ENCODE peak calls at places on chromosomes 12 and 14, in four cellular contexts. J is HAP-1; X is CD4-positive, CD25-positive, alpha-beta regulatory T cell; F is adipocyte. U is an unnamed sample.
A peak's percentile ranks its signal among the peaks of the same experiment; 100 is the strongest.

GRCh38 chr12:8781326-8781725 is 41.1 kb upstream of the A2ML1 start:
- DNase-seq in J (no peak), X (no peak), F (no peak), U (no peak)

GRCh38 chr14:77055981-77056380 is 27.5 kb upstream of the IRF2BPL start:
- DNase-seq in J (no peak), X (no peak), F (no peak), U (no peak)

GRCh38 chr12:69036999-69037398 is 104.0 kb upstream of the CPM start:
- DNase-seq in J (no peak), X (no peak), F (no peak), U (no peak)

GRCh38 chr12:116370886-116371580 is 93.5 kb upstream of the MED13L start:
- DNase-seq in J (no peak), X (no peak), F (peak; percentile 39), U (no peak)

GRCh38 chr14:36524874-36525745 is 5.1 kb upstream of the NKX2-1 start:
- DNase-seq in J (peak; percentile 59), X (no peak), F (no peak), U (peak; percentile 89)

GRCh38 chr12:39272934-39273770 is 169.8 kb downstream of the KIF21A start:
- DNase-seq in J (peak; percentile 67), X (no peak), F (peak; percentile 74), U (no peak)

GRCh38 chr12:131857908-131858850 is 30.0 kb downstream of the MMP17 start:
- DNase-seq in J (no peak), X (no peak), F (no peak), U (no peak)

GRCh38 chr14:102770147-102770909 is 6.9 kb upstream of the TRAF3 start:
- DNase-seq in J (no peak), X (no peak), F (no peak), U (no peak)

GRCh38 chr14:67461341-67461985 is 27.1 kb downstream of the TMEM229B start:
- DNase-seq in J (no peak), X (no peak), F (peak; percentile 44), U (no peak)

GRCh38 chr14:34980337-34980900 is 2.4 kb upstream of the SRP54 start:
- DNase-seq in J (no peak), X (no peak), F (no peak), U (no peak)

GRCh38 chr12:105164068-105164467 is 56.5 kb downstream of the WASHC4 start:
- DNase-seq in J (no peak), X (no peak), F (no peak), U (no peak)

GRCh38 chr14:91911474-91912032 is 35.9 kb downstream of the FBLN5 start:
- DNase-seq in J (peak; percentile 66), X (peak; percentile 5), F (peak; percentile 48), U (no peak)

GRCh38 chr12:131217024-131217586 is 263.4 kb downstream of the ADGRD1 start:
- DNase-seq in J (no peak), X (no peak), F (no peak), U (no peak)

GRCh38 chr12:104345234-104346066 is 41.9 kb downstream of the EID3 start:
- DNase-seq in J (no peak), X (no peak), F (no peak), U (no peak)

GRCh38 chr14:34539407-34540180 is at the start of gene EAPP:
- DNase-seq in J (peak; percentile 98), X (peak; percentile 95), F (peak; percentile 99), U (peak; percentile 99)

GRCh38 chr12:90013409-90013808 is 304.8 kb upstream of the ATP2B1 start:
- DNase-seq in J (no peak), X (no peak), F (no peak), U (no peak)

GRCh38 chr14:51576112-51576420 is 75.6 kb upstream of the FRMD6 start:
- DNase-seq in J (no peak), X (no peak), F (peak; percentile 49), U (no peak)

GRCh38 chr12:60398547-60398946 is 802.7 kb downstream of the SLC16A7 start:
- DNase-seq in J (no peak), X (no peak), F (peak; percentile 72), U (no peak)

GRCh38 chr12:46472893-46473633 is 100.5 kb upstream of the SLC38A2 start:
- DNase-seq in J (no peak), X (no peak), F (peak; percentile 56), U (no peak)

GRCh38 chr14:61690982-61691381 is 4.3 kb upstream of the HIF1A start:
- DNase-seq in J (no peak), X (no peak), F (no peak), U (no peak)

GRCh38 chr12:98188649-98189048 is 326.7 kb upstream of the TMPO start:
- DNase-seq in J (no peak), X (no peak), F (no peak), U (no peak)

GRCh38 chr14:90642239-90642717 is 174.0 kb downstream of the TTC7B start:
- DNase-seq in J (peak; percentile 99), X (no peak), F (peak; percentile 55), U (no peak)

GRCh38 chr14:92215579-92215978 is 93.8 kb downstream of the CPSF2 start:
- DNase-seq in J (no peak), X (no peak), F (no peak), U (no peak)

GRCh38 chr14:21868442-21869046 is 194.9 kb upstream of the OR4E1 start:
- DNase-seq in J (peak; percentile 31), X (peak; percentile 63), F (peak; percentile 24), U (no peak)

GRCh38 chr14:99006271-99006670 is 265.7 kb downstream of the BCL11B start:
- DNase-seq in J (no peak), X (no peak), F (no peak), U (no peak)

GRCh38 chr12:55705802-55706402 is 1.8 kb downstream of the ITGA7 start:
- DNase-seq in J (no peak), X (no peak), F (no peak), U (no peak)

GRCh38 chr12:121577443-121578180 is 3.2 kb downstream of the KDM2B start:
- DNase-seq in J (no peak), X (no peak), F (no peak), U (no peak)

GRCh38 chr12:98828802-98829600 is 183.9 kb downstream of the APAF1 start:
- DNase-seq in J (no peak), X (no peak), F (peak; percentile 10), U (no peak)

GRCh38 chr12:80512781-80513180 is 68.7 kb downstream of the PTPRQ start:
- DNase-seq in J (no peak), X (no peak), F (no peak), U (no peak)

GRCh38 chr12:14514154-14514842 is 53.4 kb downstream of the PLBD1 start:
- DNase-seq in J (peak; percentile 20), X (no peak), F (no peak), U (no peak)

GRCh38 chr12:132397934-132398385 is 68.6 kb upstream of the GALNT9 start:
- DNase-seq in J (no peak), X (no peak), F (no peak), U (no peak)

GRCh38 chr12:19755141-19755540 is 315.8 kb downstream of the AEBP2 start:
- DNase-seq in J (no peak), X (no peak), F (peak; percentile 57), U (no peak)

GRCh38 chr12:129938089-129938488 is 34.3 kb upstream of the TMEM132D start:
- DNase-seq in J (no peak), X (no peak), F (no peak), U (no peak)

GRCh38 chr12:111393700-111394275 is 11.9 kb upstream of the SH2B3 start:
- DNase-seq in J (no peak), X (no peak), F (no peak), U (peak; percentile 92)

GRCh38 chr14:95410838-95411237 is 91.1 kb upstream of the CLMN start:
- DNase-seq in J (no peak), X (no peak), F (no peak), U (no peak)

GRCh38 chr12:42299392-42300308 is 26.2 kb downstream of the ZCRB1 start:
- DNase-seq in J (no peak), X (no peak), F (no peak), U (no peak)

GRCh38 chr12:115840159-115840558 is 437.3 kb downstream of the MED13L start:
- DNase-seq in J (no peak), X (no peak), F (no peak), U (no peak)

GRCh38 chr14:106460916-106461315 is 934.5 kb downstream of the TMEM121 start:
- DNase-seq in J (no peak), X (no peak), F (no peak), U (no peak)

GRCh38 chr12:108665608-108666202 is 32.0 kb upstream of the SELPLG start:
- DNase-seq in J (no peak), X (no peak), F (no peak), U (no peak)
- H3K4me1 ChIP-seq in J (no peaks in the 10 kb centered on the region), X (peaks cover 11% of the 10 kb centered on the region), F (peaks cover 70% of the 10 kb centered on the region), U (peaks cover 80% of the 10 kb centered on the region)

GRCh38 chr12:54082402-54082892 is 28.8 kb downstream of the HOXC4 start:
- DNase-seq in J (peak; percentile 30), X (peak; percentile 9), F (no peak), U (no peak)
- H3K4me3 ChIP-seq in J (no peak overlapping the region), X (peak overlapping the region; percentile 53), F (peak overlapping the region; percentile 74), U (peak overlapping the region; percentile 51)

GRCh38 chr12:53590661-53591060 is 35.5 kb downstream of the ATF7 start:
- DNase-seq in J (no peak), X (no peak), F (no peak), U (no peak)
- H3K4me1 ChIP-seq in J (peaks cover 19% of the 10 kb centered on the region), X (no peaks in the 10 kb centered on the region), F (peaks cover 20% of the 10 kb centered on the region), U (peaks cover 30% of the 10 kb centered on the region)

GRCh38 chr14:54762296-54762695 is 140.3 kb downstream of the GCH1 start:
- DNase-seq in J (no peak), X (no peak), F (peak; percentile 20), U (no peak)
- H3K4me3 ChIP-seq in J (no peak overlapping the region), X (no peak overlapping the region), F (no peak overlapping the region), U (no peak overlapping the region)

GRCh38 chr12:67572492-67572891 is 76.1 kb upstream of the DYRK2 start:
- DNase-seq in J (no peak), X (no peak), F (no peak), U (no peak)
- H3K4me1 ChIP-seq in J (no peaks in the 10 kb centered on the region), X (peaks cover 1% of the 10 kb centered on the region), F (no peaks in the 10 kb centered on the region), U (no peaks in the 10 kb centered on the region)

GRCh38 chr12:53207042-53207441 is at the start of gene ITGB7:
- DNase-seq in J (no peak), X (peak; percentile 46), F (no peak), U (no peak)
- H3K4me3 ChIP-seq in J (no peak within 1 kb of the TSS), X (peak within 1 kb of the TSS; percentile 95), F (no peak within 1 kb of the TSS), U (no peak within 1 kb of the TSS)

GRCh38 chr14:23485311-23485710 is 15.8 kb downstream of the NGDN start:
- DNase-seq in J (no peak), X (no peak), F (no peak), U (no peak)
- H3K4me1 ChIP-seq in J (no peaks in the 10 kb centered on the region), X (no peaks in the 10 kb centered on the region), F (no peaks in the 10 kb centered on the region), U (no peaks in the 10 kb centered on the region)

DNA sequence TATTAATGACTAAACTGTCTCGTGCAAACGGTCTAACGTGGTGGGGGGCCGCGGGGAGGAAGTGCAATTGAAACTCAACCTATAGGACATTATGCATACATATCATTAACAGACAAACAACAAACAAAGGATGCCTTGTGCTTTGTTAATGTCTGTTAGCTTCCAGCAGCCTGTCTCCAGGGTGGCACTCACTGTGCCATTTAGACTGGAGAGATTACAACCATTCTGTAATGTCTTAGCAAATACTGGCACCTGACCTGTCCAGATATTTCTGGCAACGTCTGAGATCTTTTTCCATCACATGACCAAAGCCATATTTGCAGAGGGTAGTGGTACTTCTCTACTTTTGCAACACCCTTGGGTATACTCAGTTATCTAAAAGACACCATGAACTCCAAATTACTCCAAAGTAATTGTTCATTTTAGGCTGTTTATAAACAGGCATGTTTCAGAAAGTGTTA is 11.6 kb downstream of the BHLHE41 start:
- DNase-seq in J (no peak), X (no peak), F (peak; percentile 39), U (no peak)
- H3K4me3 ChIP-seq in J (no peak overlapping the region), X (no peak overlapping the region), F (peak overlapping the region; percentile 81), U (peak overlapping the region; percentile 54)

U was measured in esophagus muscularis mucosa.